ENCODE peak calls at places on chromosomes 11 and 22, in four cellular contexts. C is transverse colon, P is sigmoid colon, D is HL-60. V is an unnamed sample.

GRCh38 chr11:7485136-7485853 is at the start of gene OLFML1:
- DNase-seq in D (no peak), P (no peak), C (no peak), V (no peak)

GRCh38 chr22:37032134-37032534 is 12.6 kb downstream of the MPST start:
- DNase-seq in C (no peak), P (no peak), D (no peak), V (no peak)

GRCh38 chr11:774873-775592 is 2.3 kb downstream of the GATD1 start:
- DNase-seq in D (no peak), P (peak; percentile 64), C (no peak), V (no peak)

GRCh38 chr11:83523676-83524075 is 237.5 kb upstream of the CCDC90B start:
- DNase-seq in P (no peak), D (no peak), C (no peak), V (no peak)

GRCh38 chr11:72397333-72397732 is 37.0 kb downstream of the CLPB start:
- DNase-seq in P (no peak), C (no peak), D (no peak), V (no peak)

GRCh38 chr11:119533931-119534694 is 111.1 kb upstream of the THY1 start:
- DNase-seq in C (peak; percentile 74), P (peak; percentile 83), D (peak; percentile 75), V (peak; percentile 65)

GRCh38 chr11:102716527-102716926 is 8.2 kb downstream of the MMP8 start:
- DNase-seq in D (no peak), P (no peak), C (no peak), V (no peak)

GRCh38 chr11:57370251-57370650 is 10.7 kb downstream of the PRG3 start:
- DNase-seq in C (no peak), D (no peak), P (no peak), V (no peak)

GRCh38 chr11:129417458-129417857 is 41.8 kb downstream of the BARX2 start:
- DNase-seq in D (no peak), P (no peak), C (no peak), V (no peak)

GRCh38 chr11:90468923-90469322 is 246.1 kb upstream of the CHORDC1 start:
- DNase-seq in D (no peak), C (no peak), P (no peak), V (no peak)

GRCh38 chr11:17791144-17791543 is 56.6 kb downstream of the KCNC1 start:
- DNase-seq in D (no peak), P (no peak), C (no peak), V (no peak)

GRCh38 chr11:109439684-109440083 is 17.7 kb downstream of the C11orf87 start:
- DNase-seq in D (no peak), P (no peak), C (no peak), V (no peak)

GRCh38 chr22:26563022-26563421 is 26.9 kb downstream of the TPST2 start:
- DNase-seq in D (no peak), P (no peak), C (no peak), V (no peak)

GRCh38 chr11:3970101-3970500 is 114.6 kb downstream of the STIM1 start:
- DNase-seq in D (no peak), P (no peak), C (no peak), V (no peak)

GRCh38 chr11:117144477-117145392 is 648 bp downstream of the PAFAH1B2 start:
- DNase-seq in C (peak; percentile 61), D (peak; percentile 89), P (peak; percentile 82), V (peak; percentile 46)

GRCh38 chr11:29321293-29322132 is 695.3 kb downstream of the KCNA4 start:
- DNase-seq in D (no peak), P (no peak), C (no peak), V (no peak)

GRCh38 chr11:68924073-68924925 is 20.6 kb downstream of the IGHMBP2 start:
- DNase-seq in C (no peak), D (no peak), P (peak; percentile 84), V (no peak)

GRCh38 chr11:69327741-69328191 is 33.8 kb downstream of the MYEOV start:
- DNase-seq in C (no peak), D (no peak), P (peak; percentile 33), V (no peak)

GRCh38 chr11:33490842-33491370 is 209.7 kb downstream of the C11orf91 start:
- DNase-seq in D (no peak), P (no peak), C (no peak), V (no peak)

GRCh38 chr22:19974233-19974861 is 32.7 kb upstream of the TXNRD2 start:
- DNase-seq in D (peak; percentile 22), C (peak; percentile 52), P (no peak), V (peak; percentile 91)

GRCh38 chr11:45383229-45383628 is 97.1 kb upstream of the SYT13 start:
- DNase-seq in C (no peak), P (no peak), D (peak; percentile 94), V (no peak)

GRCh38 chr22:36759481-36760159 is 16.3 kb downstream of the IFT27 start:
- DNase-seq in P (peak; percentile 48), D (no peak), C (no peak), V (no peak)

GRCh38 chr22:42863349-42863911 is 6.4 kb upstream of the ARFGAP3 start:
- DNase-seq in D (peak; percentile 21), P (no peak), C (no peak), V (no peak)

GRCh38 chr22:50243704-50244419 is 961 bp downstream of the TUBGCP6 start:
- DNase-seq in P (no peak), D (peak; percentile 50), C (no peak), V (no peak)

GRCh38 chr11:693415-693831 is 1.6 kb downstream of the DEAF1 start:
- DNase-seq in D (no peak), P (no peak), C (no peak), V (no peak)

GRCh38 chr11:126766425-126766824 is 234.1 kb downstream of the KIRREL3 start:
- DNase-seq in C (peak; percentile 19), P (no peak), D (no peak), V (no peak)

GRCh38 chr11:85626496-85626895 is 648 bp downstream of the DLG2 start:
- DNase-seq in D (no peak), P (peak; percentile 69), C (no peak), V (no peak)

GRCh38 chr22:46012182-46012880 is 35.4 kb upstream of the WNT7B start:
- DNase-seq in D (no peak), P (peak; percentile 74), C (peak; percentile 8), V (no peak)

GRCh38 chr11:110294509-110294908 is 1.9 kb downstream of the RDX start:
- DNase-seq in C (no peak), D (no peak), P (no peak), V (no peak)

GRCh38 chr11:120208777-120209176 is 2.1 kb upstream of the OAF start:
- DNase-seq in P (peak; percentile 86), C (peak; percentile 62), D (peak; percentile 80), V (no peak)

GRCh38 chr22:42962295-42963230 is 52.4 kb downstream of the PACSIN2 start:
- DNase-seq in D (peak; percentile 79), C (peak; percentile 71), P (no peak), V (no peak)

GRCh38 chr22:35056486-35056885 is 9.5 kb upstream of the ISX start:
- DNase-seq in D (no peak), P (no peak), C (no peak), V (no peak)

GRCh38 chr11:1148752-1149180 is 9.0 kb upstream of the MUC5AC start:
- DNase-seq in P (peak; percentile 43), D (no peak), C (peak; percentile 19), V (no peak)

GRCh38 chr11:111302298-111302697 is 4.0 kb downstream of the POU2AF3 start:
- DNase-seq in P (no peak), D (no peak), C (peak; percentile 66), V (no peak)

DNA sequence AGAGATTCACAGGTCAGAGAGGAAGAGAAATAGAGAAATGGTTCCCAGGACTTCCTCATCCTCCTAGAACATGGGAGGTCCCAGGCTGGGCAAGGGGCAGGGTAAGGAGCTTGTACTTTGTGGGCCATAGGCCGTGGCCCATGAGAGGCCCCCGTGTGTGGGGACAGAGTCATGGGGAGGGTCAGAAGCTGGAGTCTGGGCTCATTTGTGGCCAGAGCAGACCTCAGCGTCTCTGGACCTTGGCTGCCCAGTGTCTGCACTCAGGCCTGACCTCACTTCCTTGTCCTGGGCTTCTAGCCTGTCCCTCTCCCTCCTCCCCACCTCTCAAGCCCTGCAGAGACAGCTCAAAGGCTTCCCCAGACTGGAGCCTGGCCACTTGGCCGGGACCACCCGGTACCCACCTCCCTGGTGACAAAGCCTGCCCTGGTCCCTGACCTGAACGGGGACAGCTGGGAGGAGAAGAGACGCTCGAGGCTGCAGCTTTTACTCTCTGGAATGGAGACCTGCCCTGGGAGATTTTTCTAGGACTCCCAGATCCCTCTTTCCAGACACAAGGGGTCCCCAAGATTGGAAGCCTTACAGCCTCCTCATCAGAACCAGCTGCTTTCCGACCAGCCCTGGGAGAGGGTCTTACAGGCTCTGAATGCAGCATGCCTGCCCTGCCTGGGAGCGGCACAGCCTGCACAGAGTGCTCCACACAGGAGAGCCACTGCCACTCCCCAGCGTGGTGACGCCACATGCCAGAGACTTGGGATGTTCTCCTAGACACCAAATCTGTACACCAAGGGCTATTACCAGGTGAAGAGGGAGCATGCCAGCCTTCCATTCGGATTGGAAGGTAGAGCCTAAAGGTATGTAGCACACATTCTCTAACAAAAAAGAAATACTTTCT is 569.0 kb upstream of the B3GAT1 start:
- DNase-seq in D (no peak), P (no peak), C (no peak), V (no peak)
- TF ChIP-seq POLR2AphosphoS5 in D (no peak), P (no peak), C (no peak), V (no peak)

GRCh38 chr11:67409261-67409666 is 5.4 kb downstream of the TBC1D10C start:
- DNase-seq in C (peak; percentile 77), P (no peak), D (peak; percentile 86), V (peak; percentile 91)
- TF ChIP-seq POLR2AphosphoS5 in C (peak; percentile 36), P (no peak), D (peak; percentile 87), V (peak; percentile 68)

DNA sequence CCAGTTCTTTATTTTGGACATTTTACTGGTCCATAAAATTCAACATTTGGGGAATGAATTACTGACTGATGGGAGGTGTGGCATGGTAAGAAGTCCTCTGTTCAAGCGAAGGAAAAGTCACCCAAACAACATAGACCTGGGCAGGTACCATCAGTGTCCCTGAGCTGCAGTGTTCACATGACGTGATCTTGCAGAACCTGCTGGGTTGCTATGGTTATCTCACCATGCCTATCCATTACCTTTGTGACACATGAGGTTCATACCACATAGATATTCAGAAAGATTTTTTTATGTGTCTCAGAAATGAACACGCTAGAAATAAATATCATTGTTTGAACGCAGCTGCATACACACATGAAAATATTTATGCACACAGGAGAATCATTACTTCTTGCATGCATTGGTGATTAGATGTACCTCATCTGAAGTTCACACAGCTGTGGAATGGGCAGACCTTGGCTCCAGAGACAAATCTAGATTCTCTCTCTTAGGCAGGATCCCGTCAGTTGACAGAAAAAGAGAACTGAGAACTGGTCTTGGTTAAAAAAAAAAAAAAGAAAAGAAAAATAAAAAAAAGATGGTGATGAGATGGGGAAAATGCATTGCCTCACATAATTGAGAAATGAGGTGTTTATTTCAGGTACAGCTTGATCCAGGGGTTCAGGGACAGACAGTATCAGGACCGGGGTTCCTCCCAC is 21.4 kb upstream of the RCN1 start:
- DNase-seq in D (no peak), C (no peak), P (no peak), V (no peak)
- TF ChIP-seq POLR2AphosphoS5 in D (no peak), C (no peak), P (no peak), V (no peak)

DNA sequence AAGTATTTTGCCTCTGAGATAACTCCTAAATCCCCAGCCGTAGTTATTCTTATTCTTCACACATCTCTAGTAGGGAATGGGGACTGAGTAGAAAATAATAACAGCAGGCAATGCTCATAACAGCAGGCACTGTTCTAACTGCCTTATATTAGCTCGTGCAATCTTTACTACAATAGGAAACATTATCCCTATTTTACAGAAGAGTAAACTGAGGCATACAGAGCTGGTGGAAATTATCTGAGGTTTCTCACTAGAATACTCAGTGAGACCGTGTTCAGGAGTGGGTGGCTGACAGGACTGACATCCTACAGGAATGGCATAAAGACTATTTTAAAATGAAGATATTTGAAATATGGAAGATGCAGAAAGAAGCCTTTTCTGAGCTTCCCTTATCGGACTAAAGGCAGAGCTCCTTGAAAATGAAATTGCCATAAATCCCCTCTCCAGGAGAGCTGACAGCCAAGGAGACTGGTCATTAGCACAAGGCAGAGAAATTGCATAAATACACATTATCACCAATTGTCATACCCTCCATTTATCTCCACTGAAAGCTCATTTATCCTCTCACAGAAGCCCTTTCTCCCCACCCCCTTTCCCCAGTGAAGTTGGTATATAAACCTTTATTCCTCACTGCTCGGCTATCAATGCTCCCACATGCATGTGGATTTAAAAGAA is 93.9 kb downstream of the RASSF10 start:
- DNase-seq in P (no peak), D (no peak), C (no peak), V (no peak)
- TF ChIP-seq POLR2AphosphoS5 in P (no peak), D (no peak), C (no peak), V (no peak)

V was measured in GM12891.